ENCODE peak calls at places on chromosomes 4 and X, in four cellular contexts. Z is HepG2, J is K562, O is GM12878. B is an unnamed sample.

GRCh38 chr4:165709973-165710526 is 163.0 kb upstream of the TLL1 start:
- DNase-seq in Z (no peak), J (no peak), O (no peak), B (no peak)

GRCh38 chrX:39201305-39201990 is 400.2 kb downstream of the MID1IP1 start:
- DNase-seq in Z (no peak), J (peak), O (no peak), B (no peak)

GRCh38 chr4:143609492-143609891 is 91.0 kb downstream of the FREM3 start:
- DNase-seq in Z (no peak), J (no peak), O (no peak), B (no peak)

GRCh38 chrX:132023896-132024386 is 839 bp downstream of the STK26 start:
- DNase-seq in Z (no peak), J (peak), O (no peak), B (no peak)

GRCh38 chr4:176790398-176790797 is 2.3 kb downstream of the VEGFC start:
- DNase-seq in Z (no peak), J (no peak), O (no peak), B (no peak)

GRCh38 chr4:89117115-89117514 is 5.8 kb downstream of the TIGD2 start:
- DNase-seq in Z (no peak), J (no peak), O (no peak), B (no peak)

GRCh38 chrX:47628980-47629379 is 750 bp downstream of the CFP start:
- DNase-seq in Z (no peak), J (peak), O (no peak), B (no peak)

GRCh38 chr4:4872148-4872903 is 12.9 kb downstream of the MSX1 start:
- DNase-seq in Z (no peak), J (no peak), O (no peak), B (no peak)

GRCh38 chr4:43709443-43709842 is 739.2 kb downstream of the KCTD8 start:
- DNase-seq in Z (no peak), J (no peak), O (no peak), B (no peak)

GRCh38 chrX:41553688-41554087 is 106.5 kb downstream of the NYX start:
- DNase-seq in Z (no peak), J (no peak), O (no peak), B (peak)

GRCh38 chrX:16745102-16745501 is 25.7 kb downstream of the SYAP1 start:
- DNase-seq in Z (no peak), J (no peak), O (no peak), B (no peak)

GRCh38 chr4:183163135-183163534 is 64.1 kb downstream of the WWC2 start:
- DNase-seq in Z (no peak), J (no peak), O (no peak), B (no peak)

GRCh38 chr4:173525118-173526033 is 4.7 kb downstream of the HAND2 start:
- DNase-seq in Z (no peak), J (peak), O (no peak), B (no peak)

GRCh38 chr4:2935762-2936743 is 27.2 kb downstream of the NOP14 start:
- DNase-seq in Z (no peak), J (peak), O (peak), B (no peak)

GRCh38 chrX:45009371-45010000 is 136.5 kb downstream of the KDM6A start:
- DNase-seq in Z (no peak), J (no peak), O (no peak), B (no peak)

GRCh38 chr4:82499705-82500104 is 62.1 kb downstream of the TMEM150C start:
- DNase-seq in Z (no peak), J (no peak), O (no peak), B (no peak)

GRCh38 chr4:162644346-162644745 is 480.5 kb upstream of the FSTL5 start:
- DNase-seq in Z (no peak), J (no peak), O (no peak), B (no peak)

GRCh38 chr4:25031077-25031606 is 396 bp upstream of the LGI2 start:
- DNase-seq in Z (no peak), J (no peak), O (no peak), B (peak)

GRCh38 chrX:123422875-123423274 is 238.8 kb downstream of the GRIA3 start:
- DNase-seq in Z (peak), J (peak), O (no peak), B (peak)

GRCh38 chr4:147709999-147710398 is 21.9 kb upstream of the ARHGAP10 start:
- DNase-seq in Z (no peak), J (no peak), O (no peak), B (no peak)

GRCh38 chr4:157128395-157128794 is 52.4 kb downstream of the GLRB start:
- DNase-seq in Z (no peak), J (no peak), O (no peak), B (no peak)

GRCh38 chr4:2461246-2461960 is 7.5 kb upstream of the RNF4 start:
- DNase-seq in Z (no peak), J (no peak), O (no peak), B (no peak)

GRCh38 chr4:70651864-70652506 is 14.3 kb downstream of the JCHAIN start:
- DNase-seq in Z (peak), J (peak), O (no peak), B (peak)

GRCh38 chr4:23009093-23009492 is 316.4 kb downstream of the GBA3 start:
- DNase-seq in Z (no peak), J (no peak), O (no peak), B (no peak)

GRCh38 chr4:124018383-124019317 is 622.1 kb downstream of the SPRY1 start:
- DNase-seq in Z (peak), J (no peak), O (peak), B (peak)

GRCh38 chr4:112296949-112297483 is at the start of gene ALPK1:
- DNase-seq in Z (peak), J (peak), O (no peak), B (peak)

DNA sequence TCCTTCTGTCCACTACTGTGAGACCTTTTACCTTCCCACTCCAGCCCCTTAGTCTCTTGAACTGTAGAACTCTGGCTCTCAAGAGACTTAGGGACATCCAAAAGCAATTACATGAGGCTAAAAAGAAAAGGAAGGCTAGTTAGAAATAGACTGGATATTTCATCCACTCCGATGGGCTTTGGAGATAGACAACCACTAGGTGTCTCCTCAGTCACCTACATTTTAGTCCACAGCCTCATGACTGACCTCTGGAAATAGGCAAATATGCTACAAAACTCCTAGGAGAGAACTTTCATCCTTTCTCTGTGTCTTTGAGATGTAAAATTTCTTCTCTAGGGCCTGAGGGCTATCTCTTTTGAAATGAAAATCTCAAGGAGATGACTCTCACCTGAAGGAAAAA is 45.1 kb upstream of the LAMP2 start:
- DNase-seq in Z (peak), J (peak), O (no peak), B (peak)
- TF ChIP-seq TARDBP in Z (no peak), J (no peak), O (no peak), B (no peak)

GRCh38 chrX:78997870-78998558 is 52.8 kb downstream of the P2RY10 start:
- DNase-seq in Z (no peak), J (peak), O (no peak), B (no peak)
- TF ChIP-seq TARDBP in Z (no peak), J (no peak), O (no peak), B (no peak)

GRCh38 chr4:184347251-184348239 is 126.8 kb downstream of the IRF2 start:
- DNase-seq in Z (no peak), J (peak), O (peak), B (peak)
- TF ChIP-seq TARDBP in Z (no peak), J (no peak), O (no peak), B (no peak)

DNA sequence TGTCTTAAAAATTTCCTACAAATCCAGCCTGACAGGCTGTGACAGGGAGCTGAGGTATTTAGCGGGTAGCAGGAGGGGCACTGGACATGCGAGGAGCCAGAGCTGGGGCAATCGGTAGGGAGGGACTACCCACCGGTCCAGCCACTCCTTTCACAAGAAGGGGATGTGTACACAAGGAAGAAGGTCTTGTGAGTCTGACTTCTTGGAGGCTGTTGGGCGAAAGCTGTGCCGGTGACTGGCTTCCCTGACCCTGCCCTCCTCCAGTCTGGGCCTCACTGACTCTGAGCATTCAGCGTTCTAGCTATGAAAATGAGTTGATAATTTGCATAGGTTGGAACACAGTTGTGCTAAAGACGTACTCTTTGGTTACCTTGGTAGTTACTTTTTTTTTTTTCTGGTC is 12.7 kb upstream of the CXCL8 start:
- DNase-seq in Z (no peak), J (no peak), O (no peak), B (no peak)
- TF ChIP-seq TARDBP in Z (no peak), J (no peak), O (no peak), B (no peak)

GRCh38 chr4:54077812-54078211 is 13.4 kb upstream of the CHIC2 start:
- DNase-seq in Z (no peak), J (no peak), O (no peak), B (no peak)
- TF ChIP-seq TARDBP in Z (no peak), J (no peak), O (no peak), B (no peak)

GRCh38 chr4:7874838-7875237 is 64.8 kb downstream of the AFAP1 start:
- DNase-seq in Z (no peak), J (no peak), O (no peak), B (no peak)

GRCh38 chr4:7868892-7869471 is 70.7 kb downstream of the AFAP1 start:
- DNase-seq in Z (no peak), J (no peak), O (no peak), B (no peak)

GRCh38 chr4:7871356-7871755 is 68.3 kb downstream of the AFAP1 start:
- DNase-seq in Z (no peak), J (no peak), O (no peak), B (no peak)

GRCh38 chr4:7873881-7874280 is 65.8 kb downstream of the AFAP1 start:
- DNase-seq in Z (no peak), J (no peak), O (no peak), B (no peak)

DNA sequence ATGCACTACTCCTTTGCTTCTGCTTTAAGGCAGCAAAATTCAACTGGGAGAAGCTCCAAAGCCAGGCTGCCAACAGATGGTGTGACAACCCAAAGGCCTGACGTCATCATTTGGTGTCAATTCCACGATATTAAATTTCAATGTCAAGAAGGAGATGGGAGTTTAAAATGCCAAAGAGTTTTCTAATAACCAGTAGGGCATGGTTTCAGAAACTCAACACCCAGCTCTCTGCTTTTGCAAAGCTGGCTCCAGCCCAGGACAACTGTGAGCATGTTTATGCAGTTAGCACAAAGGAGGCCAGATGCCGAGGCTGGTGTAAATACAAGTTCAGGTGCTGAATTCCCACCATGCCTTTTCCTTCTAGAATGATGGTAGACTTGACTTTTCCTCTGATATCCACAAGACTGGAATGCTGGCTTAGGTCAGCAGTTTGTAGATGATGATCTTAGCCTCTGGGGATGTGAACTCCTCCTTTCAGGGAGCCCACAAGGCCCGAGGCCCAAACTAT is 67.3 kb downstream of the AFAP1 start:
- DNase-seq in Z (no peak), J (no peak), O (no peak), B (no peak)
- TF ChIP-seq TARDBP in Z (no peak), J (no peak), O (no peak), B (no peak)

GRCh38 chr4:125891597-125892258 is 577.0 kb downstream of the FAT4 start:
- DNase-seq in Z (no peak), J (no peak), O (no peak), B (no peak)
- TF ChIP-seq TARDBP in Z (no peak), J (no peak), O (no peak), B (no peak)

GRCh38 chr4:21032246-21032645 is 332.0 kb downstream of the PACRGL start:
- DNase-seq in Z (no peak), J (no peak), O (no peak), B (no peak)
- TF ChIP-seq TARDBP in Z (no peak), J (no peak), O (no peak), B (no peak)

DNA sequence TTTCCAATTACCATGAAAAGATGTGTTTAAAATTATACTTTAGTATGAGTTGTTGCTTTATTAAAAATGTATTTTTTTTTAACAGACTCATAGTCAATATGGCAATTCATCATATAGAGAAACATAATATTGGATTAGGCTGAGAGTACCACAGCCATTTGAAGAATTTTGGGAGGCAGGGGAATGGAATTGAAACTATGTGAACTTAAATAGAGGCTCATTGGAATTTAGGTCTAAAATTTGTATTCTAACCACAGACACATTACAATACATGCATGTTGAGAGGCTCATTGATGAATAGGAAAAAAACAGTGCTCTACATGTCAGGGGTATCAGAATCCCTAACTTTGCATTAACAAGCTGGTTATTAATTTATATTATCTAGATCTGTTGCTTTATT is 269.6 kb downstream of the DKK2 start:
- DNase-seq in Z (no peak), J (no peak), O (no peak), B (no peak)
- TF ChIP-seq TARDBP in Z (no peak), J (no peak), O (no peak), B (no peak)